ENCODE peak calls at places on chromosomes 13 and 19, in eight cellular contexts. X is Calu3, O is esophagus squamous epithelium, M is type B pancreatic cell, R is nephron progenitor cell, D is fibroblast of pulmonary artery, G is tibial nerve, V is endodermal cell. Y is an unnamed sample.

GRCh38 chr13:51674276-51674675 is 90.0 kb downstream of the WDFY2 start:
- DNase-seq in X (peak), O (no peak), M (no peak), R (no peak), D (no peak), G (no peak), V (peak), Y (no peak)

GRCh38 chr19:3801412-3802096 is 15.4 kb upstream of the MATK start:
- DNase-seq in X (no peak), O (no peak), M (no peak), R (peak), D (no peak), G (no peak), V (peak), Y (peak)

GRCh38 chr19:30049226-30049625 is 107.2 kb downstream of the URI1 start:
- DNase-seq in X (no peak), O (no peak), M (no peak), R (no peak), D (no peak), G (no peak), V (no peak), Y (no peak)

GRCh38 chr13:102136735-102137296 is 265.0 kb downstream of the FGF14 start:
- DNase-seq in X (no peak), O (no peak), M (no peak), R (no peak), D (no peak), G (no peak), V (no peak), Y (no peak)

GRCh38 chr19:1651061-1651547 is 1.3 kb downstream of the TCF3 start:
- DNase-seq in X (no peak), O (no peak), M (no peak), R (peak), D (peak), G (no peak), V (peak), Y (peak)

GRCh38 chr13:104810242-104810641 is 1725.2 kb downstream of the EFNB2 start:
- DNase-seq in X (no peak), O (no peak), M (no peak), R (no peak), D (no peak), G (no peak), V (no peak), Y (no peak)

GRCh38 chr19:13633109-13633508 is 126.8 kb upstream of the CACNA1A start:
- DNase-seq in X (peak), O (no peak), M (no peak), R (peak), D (no peak), G (no peak), V (no peak), Y (no peak)

GRCh38 chr13:52924241-52925148 is 76.1 kb upstream of the PCDH8 start:
- DNase-seq in X (no peak), O (no peak), M (no peak), R (no peak), D (no peak), G (no peak), V (no peak), Y (no peak)

GRCh38 chr13:77859450-77859849 is 59.2 kb downstream of the EDNRB start:
- DNase-seq in X (no peak), O (no peak), M (no peak), R (no peak), D (peak), G (no peak), V (no peak), Y (no peak)

GRCh38 chr13:50334944-50335343 is 319.7 kb downstream of the KCNRG start:
- DNase-seq in X (no peak), O (no peak), M (no peak), R (no peak), D (peak), G (no peak), V (no peak), Y (no peak)

GRCh38 chr13:85806553-85807175 is 7.4 kb upstream of the SLITRK6 start:
- DNase-seq in X (no peak), O (no peak), M (no peak), R (peak), D (peak), G (no peak), V (no peak), Y (no peak)

GRCh38 chr13:41054919-41055619 is 6.2 kb upstream of the WBP4 start:
- DNase-seq in X (no peak), O (no peak), M (no peak), R (no peak), D (no peak), G (no peak), V (peak), Y (no peak)
- TF ChIP-seq CTCF in X (peak), O (no peak), M (peak), R (no peak), D (peak), G (no peak), V (peak), Y (no peak)

DNA sequence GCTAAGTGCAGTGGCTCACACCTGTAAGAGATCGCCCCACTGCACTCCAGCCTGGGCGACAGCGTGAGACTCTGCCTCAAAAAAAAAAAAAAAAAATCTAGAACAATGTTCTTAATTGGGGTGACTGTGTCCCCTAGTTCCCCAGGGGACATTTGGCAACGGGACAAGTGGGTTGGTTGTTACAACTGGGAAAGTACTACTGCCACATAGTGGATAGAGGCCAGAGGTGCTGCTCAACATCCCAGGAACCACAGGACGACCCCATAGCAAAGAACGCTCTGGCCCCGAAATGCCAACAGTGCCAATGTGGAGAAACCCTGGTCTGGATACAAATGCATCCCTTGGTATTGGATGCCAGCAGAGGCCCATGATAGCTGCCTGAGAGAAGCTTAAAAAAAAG is 11.8 kb downstream of the NLRP12 start:
- DNase-seq in X (no peak), O (no peak), M (no peak), R (no peak), D (no peak), G (no peak), V (peak), Y (no peak)
- TF ChIP-seq CTCF in X (peak), O (no peak), M (peak), R (peak), D (peak), G (no peak), V (peak), Y (no peak)

DNA sequence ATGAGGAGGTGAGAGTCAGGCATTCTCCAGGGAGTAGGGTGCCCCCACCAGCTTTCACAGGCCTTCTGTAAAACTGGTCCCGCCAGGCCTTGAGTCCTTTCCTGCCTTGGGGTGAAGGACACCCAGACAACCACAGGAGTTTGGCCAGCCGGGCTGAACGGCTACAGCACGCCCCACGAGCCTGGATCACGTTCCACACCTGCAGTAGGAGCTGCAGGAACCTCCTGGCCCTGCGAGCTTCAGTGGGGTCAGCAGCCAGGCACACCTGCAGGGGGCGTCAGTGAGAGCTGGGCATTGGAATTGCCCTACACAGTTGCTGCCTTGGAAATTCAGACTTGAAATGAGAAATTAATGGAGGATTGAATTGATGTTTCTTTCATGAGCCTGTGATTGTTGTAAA is 45.7 kb downstream of the COL4A2 start:
- DNase-seq in X (no peak), O (no peak), M (no peak), R (peak), D (no peak), G (no peak), V (peak), Y (no peak)
- TF ChIP-seq CTCF in X (no peak), O (no peak), M (peak), R (peak), D (peak), G (no peak), V (peak), Y (no peak)

GRCh38 chr13:97433727-97434416 is at the start of gene RAP2A:
- DNase-seq in X (peak), O (peak), M (peak), R (peak), D (peak), G (peak), V (peak), Y (peak)
- TF ChIP-seq CTCF in X (no peak), O (no peak), M (no peak), R (no peak), D (no peak), G (no peak), V (no peak), Y (no peak)

GRCh38 chr19:2722541-2723344 is 1.6 kb upstream of the DIRAS1 start:
- DNase-seq in X (peak), O (no peak), M (no peak), R (no peak), D (peak), G (no peak), V (no peak), Y (no peak)

GRCh38 chr19:2723345-2723715 is 2.2 kb upstream of the DIRAS1 start:
- DNase-seq in X (no peak), O (no peak), M (no peak), R (no peak), D (no peak), G (no peak), V (no peak), Y (no peak)

GRCh38 chr19:2721570-2722540 is 683 bp upstream of the DIRAS1 start:
- DNase-seq in X (no peak), O (no peak), M (no peak), R (peak), D (no peak), G (no peak), V (no peak), Y (no peak)

GRCh38 chr19:2724148-2724557 is 3.0 kb upstream of the DIRAS1 start:
- DNase-seq in X (no peak), O (no peak), M (no peak), R (peak), D (no peak), G (no peak), V (no peak), Y (no peak)

DNA sequence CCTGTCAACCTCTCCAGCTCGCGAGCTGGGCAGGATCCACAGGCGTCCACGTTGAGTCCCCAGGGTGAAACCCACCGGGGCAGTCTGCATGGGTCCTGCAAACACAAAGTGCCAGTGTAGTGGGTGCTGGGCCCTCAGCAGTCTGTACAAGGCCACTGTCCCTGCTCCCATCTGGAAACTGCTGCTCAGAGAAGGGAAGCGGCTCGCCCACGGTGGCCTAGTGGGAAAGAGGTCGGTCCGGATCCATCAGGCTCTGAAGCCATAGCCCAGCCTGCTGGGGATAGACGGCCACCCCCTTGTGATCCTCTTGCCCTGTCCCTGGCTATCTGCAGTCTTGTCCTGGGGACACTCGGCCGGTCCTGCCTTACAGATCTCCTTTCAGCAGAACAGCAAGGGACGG is 2.6 kb upstream of the DIRAS1 start:
- DNase-seq in X (no peak), O (no peak), M (no peak), R (no peak), D (no peak), G (no peak), V (no peak), Y (no peak)
- TF ChIP-seq CTCF in X (no peak), O (no peak), M (no peak), R (no peak), D (no peak), G (no peak), V (no peak), Y (no peak)

DNA sequence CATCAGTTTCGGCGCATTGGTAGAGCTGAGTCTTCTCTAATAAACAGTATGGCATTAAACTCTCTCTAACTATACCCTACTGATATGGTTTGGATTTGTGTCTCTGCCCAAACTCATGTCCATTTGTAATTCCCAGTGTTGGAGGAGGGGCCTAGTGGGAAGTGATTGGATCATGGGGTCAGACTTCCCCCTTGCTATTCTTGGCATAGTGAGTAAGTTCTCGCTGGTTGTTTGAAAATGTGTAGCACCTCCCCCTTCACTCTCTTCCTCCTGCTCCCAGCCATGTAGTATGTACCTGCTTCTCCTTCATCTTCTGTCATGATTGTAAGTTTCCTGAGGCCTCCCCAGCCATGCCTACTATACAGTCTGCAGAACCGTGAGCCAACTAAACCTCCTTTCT is 682.7 kb upstream of the ARGLU1 start:
- DNase-seq in X (no peak), O (no peak), M (no peak), R (no peak), D (peak), G (no peak), V (no peak), Y (no peak)
- TF ChIP-seq CTCF in X (no peak), O (no peak), M (no peak), R (no peak), D (no peak), G (no peak), V (no peak), Y (no peak)

GRCh38 chr19:7831452-7831851 is 1.4 kb downstream of the EVI5L start:
- DNase-seq in X (peak), O (no peak), M (no peak), R (peak), D (peak), G (no peak), V (peak), Y (no peak)
- TF ChIP-seq CTCF in X (peak), O (peak), M (peak), R (peak), D (peak), G (no peak), V (peak), Y (no peak)

GRCh38 chr19:38441660-38442348 is 8.3 kb downstream of the RYR1 start:
- DNase-seq in X (no peak), O (no peak), M (no peak), R (peak), D (peak), G (no peak), V (peak), Y (no peak)
- TF ChIP-seq CTCF in X (no peak), O (no peak), M (no peak), R (no peak), D (no peak), G (no peak), V (peak), Y (no peak)

Y was measured in natural killer cell.